ENCODE peak calls at places on chromosomes 5 and 9, in five cellular contexts. K, I, G, D and M are unnamed samples.

GRCh38 chr5:170293273-170293672 is 4.3 kb downstream of the LCP2 start:
- DNase-seq in D (no peak), I (no peak), K (no peak), G (peak), M (no peak)

GRCh38 chr5:163079618-163080017 is 357.8 kb upstream of the CCNG1 start:
- DNase-seq in G (no peak), K (no peak), I (no peak), D (no peak), M (no peak)

GRCh38 chr5:87300744-87301143 is 33.1 kb downstream of the RASA1 start:
- DNase-seq in I (no peak), K (no peak), G (no peak), D (peak), M (peak)

GRCh38 chr5:112576298-112576925 is 157.3 kb upstream of the EPB41L4A start:
- DNase-seq in K (no peak), D (no peak), G (no peak), I (no peak), M (no peak)

GRCh38 chr9:98231770-98232478 is 23.5 kb downstream of the TBC1D2 start:
- DNase-seq in I (no peak), D (peak), K (no peak), G (no peak), M (peak)

GRCh38 chr9:96293481-96293880 is 8.5 kb downstream of the HSD17B3 start:
- DNase-seq in I (no peak), K (no peak), D (peak), G (no peak), M (peak)

GRCh38 chr5:63573402-63573801 is 388.8 kb downstream of the HTR1A start:
- DNase-seq in K (no peak), D (no peak), I (no peak), G (no peak), M (no peak)

GRCh38 chr9:38186372-38187115 is 117.5 kb upstream of the SHB start:
- DNase-seq in D (no peak), K (no peak), I (no peak), G (no peak), M (no peak)

DNA sequence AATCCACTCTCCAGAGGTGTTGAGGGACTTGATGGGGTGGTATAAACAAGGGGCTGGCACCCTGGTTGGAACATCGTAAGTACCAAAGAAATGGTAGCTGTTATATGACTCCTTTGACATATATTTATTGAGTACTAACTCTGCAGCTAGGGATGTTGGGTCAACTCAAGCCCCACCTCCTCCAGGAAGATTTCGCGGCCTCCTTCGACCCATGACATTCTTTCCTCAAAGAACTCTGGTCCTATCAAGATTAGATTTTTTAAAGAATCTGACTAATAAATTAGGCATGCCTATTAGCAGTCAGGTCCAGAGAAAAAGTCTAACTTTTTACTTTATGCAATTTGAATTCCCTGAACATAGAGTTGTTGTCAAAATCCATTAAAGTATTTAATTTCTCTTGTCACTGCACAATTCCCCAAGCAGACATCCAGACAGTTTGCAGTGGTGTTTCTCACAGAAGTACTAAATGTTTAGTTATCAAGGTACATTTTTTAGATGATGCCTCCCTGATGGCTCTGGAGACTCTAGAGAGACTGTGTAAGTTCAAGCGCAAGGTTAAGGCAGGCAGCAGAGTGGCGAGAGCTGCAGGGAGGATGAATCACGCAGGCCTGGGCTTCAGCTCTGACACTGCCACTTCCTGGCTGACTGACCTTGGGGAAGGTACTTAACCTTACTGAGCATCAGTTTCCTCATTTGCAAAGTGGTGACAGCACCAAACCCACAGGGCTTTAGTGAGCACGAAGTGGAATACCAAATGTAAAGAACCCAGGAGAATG is 209.6 kb downstream of the TTLL11 start:
- DNase-seq in D (peak), I (no peak), K (no peak), G (no peak), M (peak)
- H2AFZ ChIP-seq in D (peak), I (no peak), K (no peak), G (no peak), M (no peak)

GRCh38 chr5:135887881-135888614 is 7.6 kb downstream of the IL9 start:
- DNase-seq in D (peak), G (peak), I (no peak), K (peak), M (peak)

GRCh38 chr5:135891280-135891679 is 4.4 kb downstream of the IL9 start:
- DNase-seq in I (no peak), D (peak), K (no peak), G (no peak), M (no peak)

GRCh38 chr5:135891804-135892203 is 3.8 kb downstream of the IL9 start:
- DNase-seq in I (peak), K (peak), D (no peak), G (peak), M (no peak)

GRCh38 chr5:135890867-135891266 is 4.8 kb downstream of the IL9 start:
- DNase-seq in D (no peak), K (no peak), I (no peak), G (no peak), M (no peak)

DNA sequence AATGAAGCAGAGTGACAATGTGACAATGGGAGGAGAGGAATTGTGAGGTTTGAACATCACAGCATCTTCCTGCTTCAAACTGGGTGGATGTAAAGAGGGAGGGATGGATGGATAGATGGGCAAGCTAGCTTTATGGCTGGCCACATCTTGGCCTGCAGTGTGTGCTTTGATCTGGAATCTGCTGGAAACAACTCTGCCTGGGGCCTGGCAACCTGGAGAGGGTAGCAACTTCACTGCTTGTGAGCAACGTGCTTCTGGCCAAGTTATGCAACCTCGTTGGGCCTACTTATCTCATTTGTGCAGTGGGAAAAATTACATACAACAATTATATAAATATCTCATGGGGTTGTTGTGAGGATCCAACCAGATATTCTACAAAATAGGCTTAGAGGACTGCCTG is 5.3 kb downstream of the IL9 start:
- DNase-seq in D (no peak), I (no peak), K (no peak), G (no peak), M (no peak)
- H2AK5ac ChIP-seq in D (no peak), I (no peak), K (no peak), G (no peak), M (no peak)

GRCh38 chr9:107546859-107547258 is 57.3 kb upstream of the KLF4 start:
- DNase-seq in K (no peak), G (no peak), D (no peak), I (no peak), M (no peak)

GRCh38 chr9:107548298-107549142 is 59.0 kb upstream of the KLF4 start:
- DNase-seq in D (peak), G (no peak), K (no peak), I (no peak), M (peak)

GRCh38 chr9:107547303-107547702 is 57.7 kb upstream of the KLF4 start:
- DNase-seq in D (no peak), K (no peak), I (no peak), G (no peak), M (no peak)

GRCh38 chr9:107545036-107545435 is 55.5 kb upstream of the KLF4 start:
- DNase-seq in G (no peak), D (no peak), K (no peak), I (no peak), M (no peak)

DNA sequence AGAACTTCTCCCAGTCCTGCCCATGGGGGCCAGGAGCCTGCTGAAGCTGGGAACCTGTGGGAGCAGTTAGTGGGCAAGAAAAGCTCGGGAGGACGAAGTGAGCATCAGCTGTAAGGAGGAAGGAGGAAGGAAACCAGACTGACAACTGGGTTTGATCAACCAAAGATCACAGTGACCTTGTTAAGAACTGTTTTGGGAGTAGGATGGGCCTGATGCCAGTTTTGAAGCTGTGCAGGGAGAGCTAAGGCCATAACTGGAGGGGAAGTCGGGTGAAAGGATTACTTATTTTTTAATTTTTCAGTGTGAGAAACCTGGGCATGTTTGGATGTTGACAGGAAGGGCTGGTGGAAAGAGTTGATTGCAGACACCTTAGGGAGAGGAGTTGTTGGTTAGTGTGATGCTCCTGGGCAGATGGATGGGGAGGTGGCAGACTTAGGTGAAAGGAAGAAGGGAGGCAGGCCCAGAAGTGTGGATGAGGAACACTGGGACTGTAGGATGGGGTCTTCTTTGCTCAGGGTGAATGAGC is 58.3 kb upstream of the KLF4 start:
- DNase-seq in D (no peak), I (no peak), K (no peak), G (no peak), M (no peak)
- H3K27ac ChIP-seq in D (peak), I (no peak), K (no peak), G (no peak), M (no peak)

GRCh38 chr5:148640471-148640870 is 13.9 kb downstream of the HTR4 start:
- DNase-seq in D (no peak), I (no peak), G (no peak), K (no peak), M (no peak)
- H2AFZ ChIP-seq in D (no peak), I (no peak), G (no peak), K (no peak), M (no peak)

GRCh38 chr5:136056771-136057335 is 28.1 kb downstream of the TGFBI start:
- DNase-seq in G (no peak), K (no peak), I (no peak), D (no peak), M (no peak)
- H2AK5ac ChIP-seq in G (no peak), K (no peak), I (no peak), D (peak), M (peak)

GRCh38 chr9:134779640-134780039 is 101.0 kb upstream of the FCN2 start:
- DNase-seq in I (no peak), K (no peak), D (no peak), G (no peak), M (no peak)
- H3K27ac ChIP-seq in I (no peak), K (no peak), D (no peak), G (no peak), M (no peak)

GRCh38 chr5:51651889-51652288 is 268.6 kb downstream of the ISL1 start:
- DNase-seq in G (no peak), I (no peak), K (no peak), D (no peak), M (peak)
- H2AFZ ChIP-seq in G (no peak), I (no peak), K (no peak), D (no peak), M (no peak)

GRCh38 chr9:126518763-126519162 is 95.0 kb upstream of the LMX1B start:
- DNase-seq in I (no peak), G (no peak), D (no peak), K (no peak), M (no peak)

GRCh38 chr9:126520453-126520852 is 93.3 kb upstream of the LMX1B start:
- DNase-seq in K (no peak), G (no peak), I (no peak), D (no peak), M (no peak)

GRCh38 chr9:126521089-126521488 is 92.6 kb upstream of the LMX1B start:
- DNase-seq in I (no peak), G (no peak), K (no peak), D (no peak), M (no peak)

GRCh38 chr9:126521551-126521950 is 92.2 kb upstream of the LMX1B start:
- DNase-seq in K (no peak), I (no peak), D (no peak), G (no peak), M (no peak)

GRCh38 chr9:126519660-126520425 is 93.9 kb upstream of the LMX1B start:
- DNase-seq in I (no peak), D (no peak), G (peak), K (no peak), M (no peak)
- H2AK5ac ChIP-seq in I (no peak), D (no peak), G (no peak), K (peak), M (no peak)

DNA sequence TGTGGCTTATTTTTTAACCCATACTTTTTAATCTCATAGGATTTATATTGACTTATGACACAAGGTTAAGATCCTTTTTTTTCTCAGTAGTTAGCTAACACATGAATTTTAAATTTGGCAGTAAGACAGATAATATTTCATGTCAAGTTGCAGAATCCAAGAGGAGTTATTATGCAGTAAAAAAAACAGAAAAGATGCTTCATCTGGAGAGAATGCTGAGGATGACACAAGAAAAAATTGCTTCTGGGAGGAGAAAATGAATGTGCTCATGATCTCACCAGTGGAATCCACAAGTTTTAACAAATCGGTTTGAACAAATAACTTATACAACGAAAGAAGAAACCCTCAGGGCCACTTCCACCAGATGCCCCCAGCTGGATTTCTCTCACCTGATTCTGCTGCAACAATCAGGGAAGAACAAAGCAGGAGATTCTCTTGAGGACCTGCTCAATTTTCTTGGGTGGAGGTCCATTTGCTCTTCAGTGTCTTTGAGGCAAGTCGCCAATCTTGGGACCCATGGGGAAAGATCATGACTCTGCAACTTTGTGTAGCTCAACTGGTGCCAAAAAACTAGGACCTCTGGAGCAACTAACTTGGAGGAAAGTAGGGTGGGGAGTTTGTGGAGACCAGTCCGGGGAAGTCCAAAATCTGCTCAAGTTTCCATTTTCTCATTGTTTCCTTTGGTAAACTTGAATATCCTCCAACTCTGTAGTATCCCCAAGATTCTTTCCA is 50.5 kb upstream of the TNFSF15 start:
- DNase-seq in I (no peak), G (no peak), D (peak), K (no peak), M (peak)
- H3K27ac ChIP-seq in I (no peak), G (no peak), D (peak), K (no peak), M (peak)

DNA sequence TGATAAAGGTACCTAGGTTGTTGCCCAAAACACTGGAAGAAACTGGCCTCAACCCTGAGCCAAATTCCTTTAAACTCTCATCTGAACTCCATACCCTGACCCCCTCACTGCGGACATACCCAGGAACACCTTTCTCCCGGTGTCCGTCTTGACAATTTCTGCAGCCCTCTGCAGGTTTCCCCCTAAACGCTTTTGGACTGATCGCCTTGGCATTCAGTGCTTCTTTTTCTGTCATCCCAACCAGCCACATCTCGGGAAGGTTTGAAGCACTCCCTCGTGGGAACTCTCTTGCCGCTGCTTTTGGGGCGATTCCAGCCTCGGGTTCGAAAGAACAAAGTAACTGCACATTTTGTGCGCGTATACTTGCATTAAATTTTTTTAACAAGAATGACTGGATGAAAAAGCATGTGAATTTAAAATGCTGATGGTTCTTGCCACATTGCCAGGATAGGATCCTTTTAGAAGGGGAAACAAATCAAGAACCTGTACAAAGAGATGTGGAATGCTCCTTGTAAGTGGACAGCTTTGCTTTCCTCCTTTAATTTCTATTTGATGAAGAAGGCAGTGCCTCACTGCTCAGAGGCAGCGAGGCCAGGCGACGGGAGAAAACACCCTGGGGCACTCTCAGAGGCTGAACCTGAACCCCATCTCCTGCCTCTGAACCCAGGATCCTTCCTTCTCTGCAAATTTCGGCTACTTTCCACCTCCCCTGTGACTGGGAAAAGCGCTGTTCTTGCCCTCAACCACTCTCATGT is 615 bp downstream of the PSMD5 start:
- DNase-seq in G (no peak), I (no peak), K (peak), D (peak), M (peak)
- H2AFZ ChIP-seq in G (peak), I (peak), K (no peak), D (peak), M (peak)